ENCODE peak calls at places on chromosomes 7 and 10, in four cellular contexts. O, H, Z and X are unnamed samples.

GRCh38 chr7:116180302-116180701 is 30.0 kb upstream of the TES start:
- DNase-seq in O (no peak), H (peak), Z (no peak), X (peak)

GRCh38 chr7:140605337-140605736 is 35.3 kb downstream of the DENND2A start:
- DNase-seq in O (no peak), H (no peak), Z (no peak), X (no peak)

GRCh38 chr7:71303566-71303965 is 171.6 kb downstream of the GALNT17 start:
- DNase-seq in O (no peak), H (no peak), Z (no peak), X (no peak)

GRCh38 chr10:12432402-12433189 is 83.2 kb downstream of the CAMK1D start:
- DNase-seq in O (no peak), H (no peak), Z (no peak), X (no peak)

GRCh38 chr7:119197872-119198527 is 973.5 kb downstream of the ANKRD7 start:
- DNase-seq in O (no peak), H (peak), Z (no peak), X (peak)

GRCh38 chr7:25952277-25953057 is 199.5 kb upstream of the NFE2L3 start:
- DNase-seq in O (no peak), H (no peak), Z (no peak), X (no peak)

GRCh38 chr10:125779403-125780327 is 4.0 kb upstream of the MMP21 start:
- DNase-seq in O (no peak), H (no peak), Z (no peak), X (no peak)

GRCh38 chr7:8217200-8218068 is 44.5 kb downstream of the ICA1 start:
- DNase-seq in O (no peak), H (peak), Z (no peak), X (peak)

GRCh38 chr7:29039747-29040569 is 81.8 kb upstream of the TRIL start:
- DNase-seq in O (no peak), H (no peak), Z (no peak), X (no peak)

GRCh38 chr10:119306514-119306951 is 99.2 kb downstream of the GRK5 start:
- DNase-seq in O (no peak), H (peak), Z (no peak), X (peak)

GRCh38 chr7:10412426-10413019 is 561.1 kb upstream of the PHF14 start:
- DNase-seq in O (no peak), H (peak), Z (no peak), X (peak)

DNA sequence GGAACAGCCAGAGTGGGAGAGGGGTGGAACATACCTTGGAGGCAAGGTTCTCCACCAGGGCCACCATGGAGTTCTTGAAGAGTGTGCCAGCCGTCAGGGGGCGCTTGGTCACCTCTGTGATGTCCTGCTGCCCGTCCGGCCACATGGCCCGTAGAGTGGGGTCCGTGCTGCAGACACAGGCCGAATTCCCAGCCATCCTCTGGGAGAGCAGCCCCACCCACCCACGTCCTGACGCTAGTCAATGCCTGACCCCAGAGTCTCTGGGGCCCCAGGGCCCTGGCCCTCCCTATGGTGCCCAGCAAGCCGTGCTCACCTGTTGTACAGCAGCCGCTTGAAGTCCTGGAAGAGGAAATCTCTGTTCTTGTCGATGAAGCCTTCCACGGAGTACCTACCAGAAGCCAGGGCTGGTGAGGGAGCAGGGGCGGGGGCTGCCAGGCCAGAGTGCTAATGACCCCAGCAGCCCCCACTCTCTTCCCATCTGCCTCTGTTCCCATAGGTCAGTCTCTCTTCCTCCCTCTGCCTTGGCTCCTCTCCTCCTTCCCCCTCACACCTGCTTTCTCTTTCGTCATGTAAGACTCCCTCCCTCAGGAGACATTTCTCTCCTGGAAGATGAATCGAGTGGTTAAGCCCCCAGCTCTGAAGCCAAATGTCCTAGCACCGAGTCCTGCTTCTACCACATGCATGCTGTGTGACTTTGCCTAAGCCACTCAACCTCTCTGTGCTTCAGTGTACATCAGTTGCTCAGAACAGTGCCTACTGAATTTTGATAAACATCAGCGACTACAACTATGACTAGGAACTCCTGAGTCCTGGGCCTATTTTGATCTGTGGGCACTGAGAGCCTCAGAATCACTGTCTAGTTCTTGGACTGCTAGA is 11.0 kb downstream of the MYO1G start:
- DNase-seq in O (no peak), H (no peak), Z (no peak), X (no peak)
- TF ChIP-seq CTCF in O (no peak), H (peak), Z (no peak), X (no peak)

DNA sequence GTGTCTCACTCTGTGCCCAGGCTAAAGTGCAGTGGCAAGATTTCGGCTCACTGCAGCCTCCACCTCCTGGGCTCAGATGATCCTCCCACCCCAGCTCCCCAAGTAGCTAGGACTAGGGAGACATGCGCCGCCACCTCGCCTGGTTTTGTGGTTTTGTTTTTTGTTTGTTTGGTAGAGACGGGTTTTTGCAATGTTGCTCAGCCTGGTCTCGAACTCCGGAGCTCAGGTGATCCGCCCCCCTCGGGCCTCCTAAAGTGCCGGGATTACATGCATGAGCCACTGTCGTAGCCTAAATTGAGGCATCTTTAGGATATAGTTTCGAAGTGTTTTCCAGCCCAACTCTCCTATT is 781 bp downstream of the ZNF727 start:
- DNase-seq in O (no peak), H (no peak), Z (no peak), X (no peak)
- H3K4me3 ChIP-seq in O (peak), H (no peak), Z (peak), X (no peak)

GRCh38 chr7:81606078-81606863 is 163.6 kb downstream of the HGF start:
- DNase-seq in O (no peak), H (no peak), Z (no peak), X (no peak)

GRCh38 chr7:81608748-81609382 is 161.0 kb downstream of the HGF start:
- DNase-seq in O (no peak), H (no peak), Z (no peak), X (no peak)

GRCh38 chr7:81607987-81608386 is 161.9 kb downstream of the HGF start:
- DNase-seq in O (no peak), H (no peak), Z (no peak), X (no peak)

GRCh38 chr7:81611805-81612204 is 158.0 kb downstream of the HGF start:
- DNase-seq in O (no peak), H (no peak), Z (no peak), X (no peak)

DNA sequence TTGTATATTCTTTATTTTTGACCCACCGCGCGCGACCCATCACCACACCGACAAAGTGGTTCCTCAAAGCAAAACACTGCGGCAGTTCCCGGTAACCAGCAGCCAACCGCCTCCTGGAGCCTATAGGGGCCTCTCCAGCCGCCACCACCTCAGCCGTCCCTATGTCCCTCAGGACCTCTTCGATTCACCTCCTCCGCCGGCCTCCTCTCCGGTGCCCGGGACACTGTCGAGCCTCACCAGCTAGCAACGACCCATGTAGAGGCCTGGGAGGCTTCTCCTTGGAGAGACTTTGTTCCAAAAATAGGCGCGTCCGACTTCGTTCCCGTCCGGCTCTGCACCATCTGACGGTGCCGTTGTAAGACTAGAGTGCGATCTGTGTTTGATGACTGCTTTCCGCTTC is 158.8 kb downstream of the HGF start:
- DNase-seq in O (no peak), H (no peak), Z (peak), X (no peak)
- H3K27ac ChIP-seq in O (no peak), H (no peak), Z (no peak), X (no peak)

GRCh38 chr10:21265622-21266021 is 259.9 kb downstream of the SKIDA1 start:
- DNase-seq in O (no peak), H (no peak), Z (no peak), X (no peak)
- TF ChIP-seq CTCF in O (no peak), H (no peak), Z (no peak), X (no peak)

DNA sequence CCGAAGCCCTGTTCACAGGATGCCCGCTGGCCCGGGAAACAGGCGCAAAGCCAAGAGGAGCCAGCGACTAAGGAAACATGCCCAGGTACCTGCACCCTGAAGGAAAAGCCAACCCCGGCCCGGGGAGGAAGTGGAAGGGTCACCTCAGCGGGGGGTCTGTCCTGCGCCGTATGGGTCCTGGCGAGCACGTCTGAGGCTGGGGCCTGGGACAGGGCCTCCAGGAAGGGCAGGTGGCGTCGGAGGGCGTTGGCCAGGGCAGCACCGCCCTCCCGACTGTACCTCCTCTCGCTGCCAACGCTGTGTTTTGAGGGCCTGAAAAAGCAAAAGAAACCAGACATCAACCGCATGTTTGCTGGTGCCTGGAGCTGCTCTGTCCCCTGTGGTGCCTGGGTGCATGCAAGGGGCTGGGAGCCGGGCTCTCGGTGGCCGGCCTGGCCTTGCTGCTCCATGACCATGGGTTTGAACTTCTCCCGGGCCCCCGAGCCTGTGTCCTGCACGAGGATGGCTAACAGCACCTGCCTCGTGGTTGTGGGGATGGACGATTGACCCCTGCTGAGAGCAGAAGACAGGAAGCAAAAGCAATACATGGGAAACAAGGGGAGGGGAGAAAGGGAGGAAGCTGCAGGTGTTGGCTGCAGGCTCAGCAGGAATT is 395.3 kb downstream of the PTPRN2 start:
- DNase-seq in O (no peak), H (no peak), Z (no peak), X (no peak)
- H3K4me3 ChIP-seq in O (no peak), H (no peak), Z (no peak), X (no peak)

GRCh38 chr10:71271626-71272025 is 47.4 kb upstream of the SLC29A3 start:
- DNase-seq in O (no peak), H (no peak), Z (no peak), X (no peak)
- H3K27ac ChIP-seq in O (no peak), H (no peak), Z (no peak), X (no peak)

GRCh38 chr7:155348806-155349205 is 51.1 kb downstream of the INSIG1 start:
- DNase-seq in O (no peak), H (no peak), Z (no peak), X (no peak)
- TF ChIP-seq CTCF in O (no peak), H (no peak), Z (no peak), X (no peak)

DNA sequence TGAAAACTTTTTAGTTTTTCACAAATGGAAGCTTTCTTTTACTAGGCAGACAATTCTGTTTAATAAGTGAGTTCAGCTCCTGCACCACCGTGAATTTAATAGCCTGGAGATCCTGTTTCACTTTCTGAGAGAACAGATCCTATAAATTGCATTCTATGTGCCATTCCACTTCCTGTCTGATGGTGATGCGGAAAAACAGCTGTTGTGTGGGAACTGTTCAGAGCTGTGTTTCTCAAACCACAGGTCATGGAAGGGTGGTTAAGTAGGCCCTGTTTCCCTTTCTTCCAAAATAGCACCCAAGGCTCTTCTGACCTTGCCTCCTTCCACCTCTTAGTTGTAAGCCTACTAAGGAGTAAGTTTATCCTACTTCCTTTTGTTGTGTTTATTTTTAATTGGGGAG is 97.2 kb upstream of the DKK1 start:
- DNase-seq in O (no peak), H (peak), Z (no peak), X (peak)
- H3K4me3 ChIP-seq in O (peak), H (no peak), Z (no peak), X (peak)

GRCh38 chr10:55367555-55367954 is 566.5 kb upstream of the PCDH15 start:
- DNase-seq in O (no peak), H (no peak), Z (no peak), X (no peak)
- H3K27ac ChIP-seq in O (no peak), H (no peak), Z (no peak), X (no peak)